ENCODE peak calls at places on chromosomes 12 and 14, in six cellular contexts. H is adipocyte, Z is H9, M is neural progenitor cell, T is endodermal cell, G is K562. O is an unnamed sample.

GRCh38 chr14:100683578-100683977 is 43.1 kb upstream of the DLK1 start:
- DNase-seq in H (no peak), T (no peak), M (no peak), G (no peak), Z (no peak), O (no peak)

GRCh38 chr14:24851406-24851805 is 198.5 kb downstream of the STXBP6 start:
- DNase-seq in G (no peak), M (no peak), T (no peak), Z (no peak), H (no peak), O (no peak)

GRCh38 chr14:60768602-60769001 is 34.0 kb downstream of the MNAT1 start:
- DNase-seq in M (no peak), G (no peak), H (no peak), Z (no peak), T (no peak), O (peak)

GRCh38 chr12:65800928-65801327 is 23.4 kb upstream of the HMGA2 start:
- DNase-seq in T (no peak), Z (no peak), M (no peak), H (peak), G (no peak), O (peak)

GRCh38 chr12:47838286-47838931 is 18.7 kb upstream of the HDAC7 start:
- DNase-seq in Z (peak), H (peak), G (peak), T (peak), M (peak), O (peak)

GRCh38 chr12:101013993-101014392 is 196.0 kb downstream of the SLC5A8 start:
- DNase-seq in G (no peak), H (no peak), M (no peak), Z (no peak), T (no peak), O (no peak)

GRCh38 chr14:74952195-74952665 is 3.2 kb downstream of the PGF start:
- DNase-seq in T (no peak), M (no peak), G (no peak), H (no peak), Z (no peak), O (no peak)

GRCh38 chr14:35956376-35957000 is 130.3 kb downstream of the BRMS1L start:
- DNase-seq in G (no peak), H (no peak), M (peak), Z (no peak), T (no peak), O (no peak)

GRCh38 chr14:64720190-64720589 is 16.0 kb downstream of the PLEKHG3 start:
- DNase-seq in G (no peak), Z (no peak), T (peak), H (no peak), M (no peak), O (peak)

GRCh38 chr14:95011449-95012020 is 145.8 kb downstream of the DICER1 start:
- DNase-seq in T (no peak), G (no peak), Z (no peak), H (no peak), M (peak), O (no peak)

GRCh38 chr14:75427482-75428229 is at the start of gene JDP2:
- DNase-seq in G (peak), T (peak), H (peak), M (peak), Z (peak), O (peak)

GRCh38 chr12:49046129-49046895 is 14.3 kb downstream of the KMT2D start:
- DNase-seq in T (no peak), Z (no peak), M (no peak), G (no peak), H (no peak), O (no peak)

GRCh38 chr14:52583544-52583943 is 30.9 kb downstream of the GPR137C start:
- DNase-seq in T (no peak), M (no peak), Z (no peak), G (no peak), H (no peak), O (peak)

GRCh38 chr12:111741235-111741812 is 25.4 kb upstream of the ALDH2 start:
- DNase-seq in G (peak), T (no peak), M (no peak), Z (no peak), H (peak), O (peak)

GRCh38 chr12:10031771-10032175 is 1.3 kb downstream of the CLEC9A start:
- DNase-seq in Z (peak), M (no peak), T (peak), G (no peak), H (peak), O (peak)

GRCh38 chr12:50402270-50403000 is 1.8 kb downstream of the LARP4 start:
- DNase-seq in G (no peak), T (peak), Z (no peak), M (no peak), H (peak), O (no peak)

GRCh38 chr12:31386364-31386777 is 60.4 kb upstream of the SINHCAF start:
- DNase-seq in Z (peak), H (no peak), G (no peak), T (peak), M (peak), O (no peak)
- H3K9ac ChIP-seq in Z (peak), H (no peak), G (no peak), T (peak), M (peak), O (no peak)

GRCh38 chr12:116559330-116560080 is at the start of gene MAP1LC3B2:
- DNase-seq in G (peak), T (peak), H (peak), Z (peak), M (peak), O (peak)
- H3K9ac ChIP-seq in G (peak), T (no peak), H (peak), Z (no peak), M (no peak), O (no peak)

GRCh38 chr12:24889403-24889802 is 59.5 kb downstream of the BCAT1 start:
- DNase-seq in H (no peak), T (no peak), Z (no peak), G (no peak), M (no peak), O (no peak)

GRCh38 chr12:24894869-24895268 is 54.0 kb downstream of the BCAT1 start:
- DNase-seq in G (no peak), T (no peak), H (no peak), M (no peak), Z (no peak), O (no peak)

GRCh38 chr12:24888813-24889212 is 60.1 kb downstream of the BCAT1 start:
- DNase-seq in T (peak), M (no peak), Z (no peak), G (no peak), H (no peak), O (no peak)

GRCh38 chr12:24884911-24885310 is 64.0 kb downstream of the BCAT1 start:
- DNase-seq in H (no peak), T (no peak), Z (no peak), G (no peak), M (no peak), O (no peak)

DNA sequence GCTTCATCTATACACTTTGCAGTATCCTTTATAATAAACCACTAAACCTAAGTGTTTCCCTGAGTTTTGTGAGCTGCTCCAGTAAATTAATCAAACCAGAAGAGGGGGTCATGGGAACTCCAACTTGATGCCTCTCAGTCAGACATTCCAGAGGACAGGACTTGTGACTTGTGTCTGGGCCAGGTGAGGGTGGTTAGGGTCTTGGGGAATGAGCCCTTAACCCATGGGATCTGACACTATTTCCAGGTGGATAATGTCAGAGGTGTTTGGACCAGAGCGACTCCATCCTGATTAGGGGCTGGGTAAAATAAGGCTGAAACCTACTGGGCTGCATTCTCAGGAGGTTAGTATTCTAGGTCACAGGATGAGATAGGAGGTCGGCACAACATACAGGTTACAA is 58.9 kb downstream of the BCAT1 start:
- DNase-seq in Z (no peak), G (no peak), H (no peak), T (no peak), M (no peak), O (no peak)
- H3K9ac ChIP-seq in Z (no peak), G (no peak), H (no peak), T (no peak), M (no peak), O (no peak)

GRCh38 chr14:91117960-91118359 is 4.1 kb downstream of the DGLUCY start:
- DNase-seq in T (no peak), G (no peak), H (no peak), Z (no peak), M (no peak), O (no peak)

GRCh38 chr14:91114079-91115065 is 499 bp downstream of the DGLUCY start:
- DNase-seq in T (peak), H (peak), G (peak), Z (peak), M (peak), O (peak)

GRCh38 chr14:91113829-91114078 is at the start of gene DGLUCY:
- DNase-seq in G (no peak), Z (no peak), M (no peak), T (no peak), H (peak), O (peak)

GRCh38 chr14:91116913-91117588 is 3.2 kb downstream of the DGLUCY start:
- DNase-seq in T (no peak), Z (no peak), M (no peak), G (no peak), H (no peak), O (no peak)

GRCh38 chr14:91115986-91116385 is 2.1 kb downstream of the DGLUCY start:
- DNase-seq in M (no peak), Z (no peak), H (peak), G (no peak), T (no peak), O (peak)
- H3K9ac ChIP-seq in M (no peak), Z (no peak), H (no peak), G (peak), T (no peak), O (no peak)

GRCh38 chr12:77120695-77121094 is 55.3 kb upstream of the E2F7 start:
- DNase-seq in G (no peak), T (no peak), H (peak), M (no peak), Z (no peak), O (peak)
- H3K9ac ChIP-seq in G (no peak), T (no peak), H (no peak), M (no peak), Z (no peak), O (no peak)

GRCh38 chr14:57831981-57832380 is 33.9 kb downstream of the SLC35F4 start:
- DNase-seq in M (peak), G (no peak), T (peak), Z (peak), H (no peak), O (no peak)
- H3K9ac ChIP-seq in M (no peak), G (no peak), T (no peak), Z (no peak), H (no peak), O (no peak)

GRCh38 chr12:131124487-131125280 is 171.0 kb downstream of the ADGRD1 start:
- DNase-seq in H (no peak), G (no peak), T (no peak), Z (no peak), M (no peak), O (no peak)
- H3K9ac ChIP-seq in H (no peak), G (no peak), T (no peak), Z (no peak), M (no peak), O (no peak)

O was measured in IMR-90.